ENCODE peak calls at places on chromosome 1, in seven cellular contexts. O is Right ventricle myocardium superior; V is stimulated activated naive B cell treated with anti-CD40 and anti-IgM and Interleukin-4, amounts not matched to agents 10 μg/mL and 1 μg/mL and 100 μg/mL, for 72 hours; K is hypothalamus; E is fibroblast of villous mesenchyme; N is ureter; B is T follicular helper cell. A is an unnamed sample.

GRCh38 chr1:26626994-26627393 is 68.8 kb upstream of the ARID1A start:
- DNase-seq in V (no peak), O (no peak), E (no peak), N (no peak), B (no peak), K (no peak), A (no peak)

GRCh38 chr1:41102208-41102607 is 80.7 kb upstream of the SLFNL1 start:
- DNase-seq in B (no peak), V (no peak), E (peak), O (peak), N (peak), K (peak), A (peak)

GRCh38 chr1:181112071-181112929 is 23.8 kb downstream of the IER5 start:
- DNase-seq in V (no peak), B (no peak), N (peak), O (peak), K (no peak), E (peak), A (peak)

GRCh38 chr1:90706437-90707362 is 10.4 kb downstream of the BARHL2 start:
- DNase-seq in E (no peak), K (no peak), N (no peak), V (no peak), O (no peak), B (no peak), A (no peak)

GRCh38 chr1:201628490-201628889 is 89.6 kb downstream of the NAV1 start:
- DNase-seq in V (no peak), O (peak), E (no peak), K (peak), B (no peak), N (no peak), A (no peak)

GRCh38 chr1:152167835-152168534 is 9.0 kb upstream of the RPTN start:
- DNase-seq in O (no peak), E (peak), K (no peak), B (no peak), N (peak), V (no peak), A (no peak)

GRCh38 chr1:210222288-210223006 is 10.1 kb upstream of the SERTAD4 start:
- DNase-seq in K (no peak), V (no peak), E (no peak), B (no peak), O (no peak), N (no peak), A (no peak)

GRCh38 chr1:41894101-41894620 is 24.6 kb downstream of the HIVEP3 start:
- DNase-seq in B (no peak), O (no peak), K (no peak), V (no peak), E (no peak), N (no peak), A (no peak)

GRCh38 chr1:23801876-23802275 is 1.3 kb upstream of the GALE start:
- DNase-seq in K (no peak), B (no peak), O (no peak), V (no peak), N (no peak), E (no peak), A (no peak)

GRCh38 chr1:148160048-148160395 is 7.9 kb upstream of the NBPF11 start:
- DNase-seq in B (no peak), E (no peak), N (no peak), K (no peak), V (no peak), O (peak), A (no peak)

GRCh38 chr1:46098043-46098712 is 34.3 kb downstream of the PIK3R3 start:
- DNase-seq in E (no peak), B (no peak), V (no peak), N (no peak), K (no peak), O (no peak), A (no peak)

GRCh38 chr1:21302747-21303715 is 12.8 kb upstream of the ECE1 start:
- DNase-seq in N (no peak), K (no peak), V (no peak), O (no peak), E (peak), B (no peak), A (no peak)

GRCh38 chr1:80929868-80930508 is 870.7 kb upstream of the ADGRL2 start:
- DNase-seq in E (no peak), K (no peak), N (no peak), V (no peak), O (no peak), B (no peak), A (no peak)

GRCh38 chr1:10504259-10504658 is 29.5 kb downstream of the PEX14 start:
- DNase-seq in O (no peak), B (no peak), N (no peak), K (no peak), V (no peak), E (no peak), A (no peak)

GRCh38 chr1:26744075-26744958 is 43.4 kb upstream of the PIGV start:
- DNase-seq in V (peak), E (peak), B (peak), K (peak), N (peak), O (peak), A (no peak)

GRCh38 chr1:70499695-70500094 is 88.6 kb downstream of the CTH start:
- DNase-seq in N (no peak), E (no peak), V (no peak), K (no peak), B (no peak), O (no peak), A (no peak)

GRCh38 chr1:219710529-219711194 is 97.8 kb upstream of the ZC3H11B start:
- DNase-seq in O (no peak), E (peak), K (no peak), B (no peak), V (no peak), N (no peak), A (no peak)

GRCh38 chr1:187680823-187681222 is 852.1 kb downstream of the PLA2G4A start:
- DNase-seq in N (no peak), E (peak), B (no peak), O (no peak), K (no peak), V (no peak), A (no peak)

GRCh38 chr1:244833734-244834595 is 1.5 kb upstream of the COX20 start:
- DNase-seq in O (peak), N (peak), E (peak), V (peak), K (peak), B (peak), A (no peak)

GRCh38 chr1:7504438-7504720 is 266.7 kb upstream of the VAMP3 start:
- DNase-seq in V (no peak), K (no peak), E (no peak), O (no peak), N (no peak), B (no peak), A (no peak)

GRCh38 chr1:153790282-153790995 is 15.2 kb downstream of the SLC27A3 start:
- DNase-seq in O (peak), K (peak), E (peak), V (no peak), B (no peak), N (peak), A (no peak)

GRCh38 chr1:222048030-222048632 is 306.2 kb upstream of the DUSP10 start:
- DNase-seq in K (no peak), N (no peak), V (peak), B (no peak), E (peak), O (no peak), A (no peak)

GRCh38 chr1:180230416-180230790 is 339 bp downstream of the LHX4 start:
- DNase-seq in N (no peak), O (no peak), B (no peak), V (no peak), E (no peak), K (no peak), A (no peak)

GRCh38 chr1:149977345-149977744 is 33.2 kb downstream of the OTUD7B start:
- DNase-seq in V (no peak), B (no peak), E (no peak), K (no peak), N (no peak), O (no peak), A (no peak)

GRCh38 chr1:233248014-233248413 is 47.5 kb downstream of the PCNX2 start:
- DNase-seq in O (no peak), B (no peak), V (no peak), N (no peak), K (no peak), E (no peak), A (no peak)

A was measured in omental fat pad.